ENCODE peak calls at places on chromosome 19, in eight cellular contexts. D is iris pigment epithelial cell; H is lung; E is skeletal muscle cell; F is endothelial cell; C is activated naive CD8-positive, alpha-beta T cell treated with anti-CD3 and anti-CD28 coated beads, Interleukin-2, amount 50 U/mL, for 24 hours; U is A172; O is astrocyte of the cerebellum. R is an unnamed sample.
A peak's percentile ranks its signal among the peaks of the same experiment; 100 is the strongest.

GRCh38 chr19:7242601-7243258 is 51.5 kb downstream of the INSR start:
- DNase-seq in F (no peak), D (peak; percentile 59), C (no peak), H (no peak), E (peak; percentile 12), U (peak; percentile 53), O (no peak), R (no peak)

GRCh38 chr19:30564551-30565011 is 192.4 kb downstream of the ZNF536 start:
- DNase-seq in D (no peak), F (no peak), C (no peak), H (no peak), E (no peak), O (no peak), U (no peak), R (no peak)

GRCh38 chr19:42313096-42313839 is at the start of gene TMEM145:
- DNase-seq in D (peak; percentile 54), U (peak; percentile 35), C (peak; percentile 61), H (no peak), E (no peak), O (no peak), F (peak; percentile 53), R (no peak)

GRCh38 chr19:28028881-28029280 is 1184.1 kb downstream of the UQCRFS1 start:
- DNase-seq in H (no peak), D (no peak), E (no peak), U (no peak), O (no peak), F (no peak), C (no peak), R (no peak)

GRCh38 chr19:30229524-30230174 is 142.5 kb upstream of the ZNF536 start:
- DNase-seq in D (peak; percentile 40), U (no peak), C (no peak), F (no peak), O (no peak), E (no peak), H (no peak), R (no peak)

GRCh38 chr19:45677351-45678230 is 9.6 kb downstream of the GIPR start:
- DNase-seq in E (no peak), U (peak; percentile 66), O (peak; percentile 34), C (peak; percentile 85), H (peak; percentile 94), F (peak; percentile 73), D (peak; percentile 96), R (peak; percentile 82)

GRCh38 chr19:38892841-38893240 is 6.6 kb downstream of the SIRT2 start:
- DNase-seq in E (no peak), F (no peak), O (no peak), H (no peak), C (no peak), U (no peak), D (no peak), R (no peak)

GRCh38 chr19:11420894-11421606 is 1.9 kb upstream of the RGL3 start:
- DNase-seq in F (no peak), C (no peak), O (no peak), H (no peak), U (no peak), D (no peak), E (no peak), R (no peak)

GRCh38 chr19:4844348-4845179 is 13.1 kb upstream of the TICAM1 start:
- DNase-seq in H (no peak), F (no peak), E (no peak), D (no peak), C (no peak), U (no peak), O (no peak), R (no peak)

GRCh38 chr19:44557933-44558332 is 28.5 kb upstream of the CEACAM20 start:
- DNase-seq in U (no peak), E (no peak), C (no peak), H (no peak), D (no peak), F (no peak), O (no peak), R (no peak)

GRCh38 chr19:48271531-48272151 is 1.8 kb downstream of the ZNF114 start:
- DNase-seq in H (peak; percentile 45), D (peak; percentile 39), C (peak; percentile 22), O (no peak), E (no peak), F (peak; percentile 63), U (no peak), R (no peak)

GRCh38 chr19:9883231-9883758 is 48.2 kb downstream of the PIN1 start:
- DNase-seq in C (no peak), D (no peak), O (no peak), U (no peak), F (no peak), H (no peak), E (no peak), R (no peak)

GRCh38 chr19:10074153-10074552 is 12.0 kb upstream of the SHFL start:
- DNase-seq in D (peak; percentile 38), E (no peak), O (no peak), C (peak; percentile 50), H (no peak), F (no peak), U (peak; percentile 33), R (peak; percentile 7)

GRCh38 chr19:46745521-46746280 is at the start of gene FKRP:
- DNase-seq in F (peak; percentile 38), E (no peak), H (no peak), O (no peak), U (no peak), C (peak; percentile 46), D (no peak), R (peak; percentile 10)

GRCh38 chr19:47389150-47389556 is 30.2 kb downstream of the MEIS3 start:
- DNase-seq in E (no peak), C (no peak), U (no peak), D (no peak), F (no peak), O (no peak), H (peak; percentile 61), R (no peak)

GRCh38 chr19:2081873-2082810 is 14.0 kb downstream of the MOB3A start:
- DNase-seq in F (no peak), C (peak; percentile 66), D (no peak), E (no peak), H (no peak), O (no peak), U (no peak), R (no peak)

GRCh38 chr19:18908917-18909619 is 10.1 kb downstream of the COPE start:
- DNase-seq in O (no peak), E (no peak), D (no peak), C (no peak), U (no peak), H (no peak), F (no peak), R (no peak)

R was measured in effector CD8-positive, alpha-beta T cell.